ENCODE peak calls at places on chromosomes 2 and 18, in six cellular contexts. Z, P, J, W, I and D are unnamed samples. For H3K27me3, the result is how much of the 10 kb centered on the place peaks cover.

GRCh38 chr2:164890533-164890932 is 48.9 kb upstream of the COBLL1 start:
- DNase-seq in Z (no peak), P (no peak), J (no peak), W (no peak), I (no peak), D (no peak)

GRCh38 chr2:85539361-85540130 is 578 bp downstream of the MAT2A start:
- DNase-seq in Z (peak), P (no peak), J (peak), W (peak), I (peak), D (peak)

GRCh38 chr18:58911766-58912165 is 47.1 kb downstream of the ZNF532 start:
- DNase-seq in Z (no peak), P (no peak), J (no peak), W (no peak), I (no peak), D (peak)

GRCh38 chr2:165074884-165075283 is 119.6 kb upstream of the SLC38A11 start:
- DNase-seq in Z (no peak), P (no peak), J (no peak), W (no peak), I (peak), D (no peak)

GRCh38 chr2:105409717-105410116 is 10.9 kb upstream of the FHL2 start:
- DNase-seq in Z (peak), P (no peak), J (no peak), W (peak), I (peak), D (no peak)

GRCh38 chr2:73175663-73176204 is 26.6 kb upstream of the NOTO start:
- DNase-seq in Z (peak), P (peak), J (peak), W (peak), I (peak), D (peak)

GRCh38 chr2:170218931-170219330 is 41.0 kb downstream of the MYO3B start:
- DNase-seq in Z (no peak), P (peak), J (no peak), W (no peak), I (no peak), D (no peak)

GRCh38 chr18:34153711-34154110 is 71.0 kb downstream of the NOL4 start:
- DNase-seq in Z (peak), P (no peak), J (no peak), W (no peak), I (peak), D (peak)

GRCh38 chr18:905307-905947 is 756 bp downstream of the ADCYAP1 start:
- DNase-seq in Z (no peak), P (peak), J (no peak), W (no peak), I (no peak), D (peak)

GRCh38 chr18:904135-905090 is at the start of gene ADCYAP1:
- DNase-seq in Z (peak), P (peak), J (no peak), W (no peak), I (no peak), D (no peak)

GRCh38 chr18:903703-904102 is 968 bp upstream of the ADCYAP1 start:
- DNase-seq in Z (peak), P (peak), J (peak), W (peak), I (peak), D (peak)

GRCh38 chr18:901769-902168 is 2.9 kb upstream of the ADCYAP1 start:
- DNase-seq in Z (no peak), P (no peak), J (no peak), W (no peak), I (no peak), D (no peak)

GRCh38 chr18:902179-902718 is 2.4 kb upstream of the ADCYAP1 start:
- DNase-seq in Z (peak), P (peak), J (no peak), W (no peak), I (no peak), D (peak)
- H3K27me3 ChIP-seq in Z (half or more), P (half or more), J (half or more), W (half or more), I (under half), D (half or more)

DNA sequence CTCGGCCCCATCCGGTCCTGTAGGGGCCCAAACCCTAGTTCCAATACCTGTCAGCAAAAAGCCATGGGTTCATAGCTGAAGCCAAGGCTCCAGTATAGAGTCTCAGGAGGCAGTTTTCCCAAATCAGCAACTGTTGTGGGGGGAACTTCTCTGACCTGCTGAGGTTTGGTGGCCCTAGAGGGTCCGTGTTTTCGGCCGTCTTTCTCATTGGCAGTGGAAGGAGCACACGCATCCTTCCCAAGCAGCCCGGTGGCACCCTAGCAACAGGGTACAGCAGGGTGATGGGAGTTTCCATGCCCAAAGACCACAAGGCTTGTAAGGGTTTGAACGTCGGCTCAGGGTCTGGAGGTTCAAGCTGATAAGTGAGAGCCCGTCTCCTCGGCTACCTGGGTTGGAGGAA is 6.6 kb downstream of the FOSL2 start:
- DNase-seq in Z (no peak), P (no peak), J (no peak), W (no peak), I (no peak), D (no peak)
- H3K27ac ChIP-seq in Z (no peak), P (no peak), J (no peak), W (no peak), I (no peak), D (no peak)

GRCh38 chr18:24293254-24293653 is 104.4 kb downstream of the OSBPL1A start:
- DNase-seq in Z (no peak), P (peak), J (no peak), W (no peak), I (no peak), D (no peak)
- H3K27me3 ChIP-seq in Z (under half), P (under half), J (under half), W (under half), I (under half), D (under half)

GRCh38 chr18:63317556-63317946 is 2.0 kb downstream of the BCL2 start:
- DNase-seq in Z (no peak), P (no peak), J (no peak), W (no peak), I (no peak), D (no peak)

GRCh38 chr18:63320041-63320689 is 596 bp upstream of the BCL2 start:
- DNase-seq in Z (peak), P (peak), J (peak), W (peak), I (peak), D (peak)

GRCh38 chr18:63317982-63318881 is 1.3 kb downstream of the BCL2 start:
- DNase-seq in Z (no peak), P (peak), J (peak), W (peak), I (peak), D (peak)

GRCh38 chr18:63319383-63320040 is at the start of gene BCL2:
- DNase-seq in Z (peak), P (peak), J (no peak), W (no peak), I (peak), D (peak)

DNA sequence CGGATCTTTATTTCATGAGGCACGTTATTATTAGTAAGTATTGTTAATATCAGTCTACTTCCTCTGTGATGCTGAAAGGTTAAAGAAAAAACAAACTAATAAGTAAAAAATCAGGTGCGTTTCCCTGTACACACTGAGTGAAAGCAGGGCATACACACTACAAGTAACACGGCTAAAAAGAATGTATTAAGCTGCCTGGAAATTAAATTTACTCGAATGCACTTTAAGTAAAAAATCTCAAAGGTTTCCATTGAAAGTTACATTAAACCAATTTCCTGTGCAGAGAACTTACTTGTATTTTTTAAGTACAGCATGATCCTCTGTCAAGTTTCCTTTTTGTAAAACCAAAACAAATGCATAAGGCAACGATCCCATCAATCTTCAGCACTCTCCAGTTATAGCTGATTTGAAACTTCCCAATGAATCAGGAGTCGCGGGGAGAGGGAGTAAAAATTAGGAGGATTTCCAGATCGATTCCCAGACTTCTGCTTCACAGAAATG is 637 bp downstream of the BCL2 start:
- DNase-seq in Z (no peak), P (no peak), J (no peak), W (no peak), I (no peak), D (no peak)
- H3K27ac ChIP-seq in Z (no peak), P (no peak), J (peak), W (peak), I (no peak), D (no peak)

GRCh38 chr18:78818961-78819360 is 160.7 kb upstream of the SALL3 start:
- DNase-seq in Z (no peak), P (no peak), J (no peak), W (no peak), I (no peak), D (no peak)
- H3K27me3 ChIP-seq in Z (half or more), P (under half), J (under half), W (under half), I (under half), D (under half)

GRCh38 chr2:237281900-237282306 is 132.1 kb downstream of the COL6A3 start:
- DNase-seq in Z (peak), P (no peak), J (no peak), W (no peak), I (peak), D (peak)

GRCh38 chr2:237280937-237281336 is 133.0 kb downstream of the COL6A3 start:
- DNase-seq in Z (no peak), P (no peak), J (no peak), W (no peak), I (no peak), D (no peak)

GRCh38 chr2:237279012-237279768 is 134.8 kb downstream of the COL6A3 start:
- DNase-seq in Z (no peak), P (no peak), J (no peak), W (no peak), I (no peak), D (no peak)

GRCh38 chr2:237278593-237278992 is 135.4 kb downstream of the COL6A3 start:
- DNase-seq in Z (no peak), P (no peak), J (no peak), W (no peak), I (no peak), D (no peak)

DNA sequence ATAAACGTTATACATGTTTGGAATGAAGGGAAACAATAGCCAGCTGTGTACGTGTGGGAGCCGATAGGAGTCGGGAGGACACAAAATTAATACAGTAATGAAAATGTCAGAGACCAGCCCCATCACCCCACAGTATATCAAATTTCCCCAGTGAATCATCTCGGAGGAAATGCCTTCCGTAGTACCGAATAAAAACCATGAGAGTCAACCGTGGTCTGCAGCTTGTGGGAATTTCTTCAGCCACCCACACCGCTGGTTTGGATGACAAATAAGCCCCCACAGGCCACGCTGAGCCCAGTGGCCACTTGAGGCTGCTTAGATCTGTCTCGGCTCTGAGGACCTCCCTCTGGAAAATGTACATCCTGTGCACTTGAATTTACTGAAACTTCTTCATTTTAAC is 133.7 kb downstream of the COL6A3 start:
- DNase-seq in Z (peak), P (no peak), J (no peak), W (no peak), I (no peak), D (peak)
- H3K27ac ChIP-seq in Z (peak), P (no peak), J (peak), W (no peak), I (no peak), D (no peak)